ENCODE peak calls at places on chromosomes 16 and 17, in four cellular contexts. X is HS-5; V is tibial artery; Z is activated CD4-positive, alpha-beta T cell treated with anti-CD3 and anti-CD28 coated beads, Interleukin-2, amount 50 U/mL, for 1 hour. Q is an unnamed sample.

GRCh38 chr17:51147641-51148040 is 5.7 kb upstream of the NME1 start:
- DNase-seq in X (no peak), V (no peak), Z (no peak), Q (no peak)

GRCh38 chr17:50196036-50196435 is 5.4 kb downstream of the COL1A1 start:
- DNase-seq in X (no peak), V (no peak), Z (no peak), Q (no peak)

GRCh38 chr16:19812986-19813385 is 71.7 kb downstream of the GPRC5B start:
- DNase-seq in X (no peak), V (no peak), Z (no peak), Q (no peak)

GRCh38 chr17:77326636-77327035 is 185.9 kb downstream of the SEC14L1 start:
- DNase-seq in X (no peak), V (no peak), Z (no peak), Q (no peak)

GRCh38 chr17:39229274-39229913 is 3.6 kb upstream of the STAC2 start:
- DNase-seq in X (no peak), V (no peak), Z (no peak), Q (peak)

GRCh38 chr17:54754560-54754959 is 146.1 kb upstream of the TOM1L1 start:
- DNase-seq in X (no peak), V (no peak), Z (no peak), Q (no peak)

GRCh38 chr17:15382866-15383265 is 41.5 kb upstream of the TEKT3 start:
- DNase-seq in X (no peak), V (no peak), Z (no peak), Q (no peak)

GRCh38 chr17:82330322-82331239 is 3.0 kb downstream of the SECTM1 start:
- DNase-seq in X (no peak), V (no peak), Z (no peak), Q (peak)

GRCh38 chr17:2624292-2624731 is 30.9 kb downstream of the PAFAH1B1 start:
- DNase-seq in X (no peak), V (no peak), Z (no peak), Q (no peak)